ENCODE peak calls at places on chromosomes 16 and 17, in five cellular contexts. E is MV-4-11; H is amygdala; I is stimulated activated CD4-positive, alpha-beta T cell treated with anti-CD3 and anti-CD28 coated beads, Interleukin-1b, Interleukin-23, amount 100 ng/mL, for 1 hour; P is lower leg skin. K is an unnamed sample.

GRCh38 chr17:9446528-9446927 is 129.1 kb downstream of the STX8 start:
- DNase-seq in E (no peak), H (no peak), I (no peak), P (no peak), K (no peak)

GRCh38 chr16:15899538-15900100 is 11.2 kb upstream of the CEP20 start:
- DNase-seq in E (peak; percentile 55), H (no peak), I (no peak), P (no peak), K (peak; percentile 85)

GRCh38 chr17:77228224-77229215 is 87.8 kb downstream of the SEC14L1 start:
- DNase-seq in E (no peak), H (no peak), I (no peak), P (no peak), K (no peak)

GRCh38 chr17:71378741-71379140 is 742.1 kb upstream of the SOX9 start:
- DNase-seq in E (no peak), H (no peak), I (no peak), P (no peak), K (no peak)

GRCh38 chr17:76725580-76726230 is 701 bp downstream of the JMJD6 start:
- DNase-seq in E (peak; percentile 47), H (peak; percentile 66), I (peak; percentile 60), P (peak; percentile 96), K (no peak)

GRCh38 chr16:71230122-71230845 is at the start of gene HYDIN:
- DNase-seq in E (no peak), H (peak; percentile 32), I (no peak), P (no peak), K (peak; percentile 82)

GRCh38 chr17:34307110-34307509 is 12.1 kb upstream of the CCL8 start:
- DNase-seq in E (peak; percentile 52), H (no peak), I (no peak), P (peak; percentile 37), K (no peak)

GRCh38 chr17:40061532-40062038 is 1.2 kb upstream of the THRA start:
- DNase-seq in E (no peak), H (no peak), I (no peak), P (no peak), K (no peak)

GRCh38 chr17:61444831-61445230 is 7.4 kb upstream of the TBX4 start:
- DNase-seq in E (no peak), H (no peak), I (no peak), P (no peak), K (peak; percentile 22)

GRCh38 chr16:27401768-27402568 is at the start of gene IL21R:
- DNase-seq in E (peak; percentile 91), H (no peak), I (peak; percentile 57), P (peak; percentile 87), K (peak; percentile 33)

GRCh38 chr16:89056592-89056991 is 37.1 kb upstream of the ACSF3 start:
- DNase-seq in E (no peak), H (no peak), I (no peak), P (no peak), K (no peak)

GRCh38 chr16:74667215-74667765 is 613 bp upstream of the RFWD3 start:
- DNase-seq in E (peak; percentile 28), H (peak; percentile 3), I (no peak), P (no peak), K (no peak)

GRCh38 chr16:52573365-52574104 is 26.6 kb upstream of the TOX3 start:
- DNase-seq in E (peak; percentile 81), H (no peak), I (no peak), P (no peak), K (peak; percentile 53)

GRCh38 chr17:7024402-7024785 is 1.5 kb downstream of the BCL6B start:
- DNase-seq in E (no peak), H (no peak), I (no peak), P (no peak), K (no peak)

GRCh38 chr17:60971515-60972369 is 294.1 kb downstream of the BCAS3 start:
- DNase-seq in E (peak; percentile 31), H (no peak), I (no peak), P (no peak), K (peak; percentile 41)

GRCh38 chr16:56743840-56744239 is 13.9 kb downstream of the NUP93 start:
- DNase-seq in E (no peak), H (no peak), I (no peak), P (no peak), K (no peak)